ENCODE peak calls at places on chromosomes 12 and 14, in nine cellular contexts. One of them, this sample, is unnamed.

GRCh38 chr14:105091335-105092123 is 26.3 kb upstream of the GPR132 start:
- DNase-seq in SJSA1: peak
- DNase-seq in GM19239: no peak
- DNase-seq in G401: peak
- DNase-seq in stimulated activated CD4-positive, alpha-beta T cell treated with anti-CD3 and anti-CD28 coated beads, Interleukin-1b, Interleukin-23, amount 100 ng/mL, for 1 hour: no peak
- DNase-seq in posterior vena cava: peak
- DNase-seq in aorta: peak
- DNase-seq in substantia nigra: no peak
- DNase-seq in H54: peak
- DNase-seq in this sample: peak

GRCh38 chr14:103072595-103073366 is 11.2 kb upstream of the LBHD2 start:
- DNase-seq in SJSA1: no peak
- DNase-seq in GM19239: no peak
- DNase-seq in G401: no peak
- DNase-seq in stimulated activated CD4-positive, alpha-beta T cell treated with anti-CD3 and anti-CD28 coated beads, Interleukin-1b, Interleukin-23, amount 100 ng/mL, for 1 hour: no peak
- DNase-seq in posterior vena cava: peak
- DNase-seq in aorta: no peak
- DNase-seq in substantia nigra: no peak
- DNase-seq in H54: no peak
- DNase-seq in this sample: peak

GRCh38 chr14:60327447-60328331 is 78.7 kb downstream of the PPM1A start:
- DNase-seq in SJSA1: no peak
- DNase-seq in GM19239: peak
- DNase-seq in G401: peak
- DNase-seq in stimulated activated CD4-positive, alpha-beta T cell treated with anti-CD3 and anti-CD28 coated beads, Interleukin-1b, Interleukin-23, amount 100 ng/mL, for 1 hour: peak
- DNase-seq in posterior vena cava: no peak
- DNase-seq in aorta: no peak
- DNase-seq in substantia nigra: no peak
- DNase-seq in H54: no peak
- DNase-seq in this sample: no peak

GRCh38 chr12:119176267-119177055 is 2.3 kb upstream of the HSPB8 start:
- DNase-seq in SJSA1: peak
- DNase-seq in GM19239: no peak
- DNase-seq in G401: no peak
- DNase-seq in stimulated activated CD4-positive, alpha-beta T cell treated with anti-CD3 and anti-CD28 coated beads, Interleukin-1b, Interleukin-23, amount 100 ng/mL, for 1 hour: no peak
- DNase-seq in posterior vena cava: peak
- DNase-seq in aorta: peak
- DNase-seq in substantia nigra: peak
- DNase-seq in H54: peak
- DNase-seq in this sample: peak

GRCh38 chr14:32635103-32635719 is 303.5 kb upstream of the NPAS3 start:
- DNase-seq in SJSA1: no peak
- DNase-seq in GM19239: no peak
- DNase-seq in G401: no peak
- DNase-seq in stimulated activated CD4-positive, alpha-beta T cell treated with anti-CD3 and anti-CD28 coated beads, Interleukin-1b, Interleukin-23, amount 100 ng/mL, for 1 hour: no peak
- DNase-seq in posterior vena cava: no peak
- DNase-seq in aorta: no peak
- DNase-seq in substantia nigra: no peak
- DNase-seq in H54: no peak
- DNase-seq in this sample: peak

GRCh38 chr12:40106655-40107054 is 774 bp upstream of the SLC2A13 start:
- DNase-seq in SJSA1: no peak
- DNase-seq in GM19239: no peak
- DNase-seq in G401: no peak
- DNase-seq in stimulated activated CD4-positive, alpha-beta T cell treated with anti-CD3 and anti-CD28 coated beads, Interleukin-1b, Interleukin-23, amount 100 ng/mL, for 1 hour: no peak
- DNase-seq in posterior vena cava: no peak
- DNase-seq in aorta: no peak
- DNase-seq in substantia nigra: no peak
- DNase-seq in H54: no peak
- DNase-seq in this sample: no peak

GRCh38 chr12:125804660-125805059 is 739.4 kb downstream of the AACS start:
- DNase-seq in SJSA1: no peak
- DNase-seq in GM19239: no peak
- DNase-seq in G401: no peak
- DNase-seq in stimulated activated CD4-positive, alpha-beta T cell treated with anti-CD3 and anti-CD28 coated beads, Interleukin-1b, Interleukin-23, amount 100 ng/mL, for 1 hour: no peak
- DNase-seq in posterior vena cava: no peak
- DNase-seq in aorta: no peak
- DNase-seq in substantia nigra: no peak
- DNase-seq in H54: no peak
- DNase-seq in this sample: no peak

GRCh38 chr14:45359766-45360165 is 106.8 kb upstream of the MIS18BP1 start:
- DNase-seq in SJSA1: no peak
- DNase-seq in GM19239: no peak
- DNase-seq in G401: no peak
- DNase-seq in stimulated activated CD4-positive, alpha-beta T cell treated with anti-CD3 and anti-CD28 coated beads, Interleukin-1b, Interleukin-23, amount 100 ng/mL, for 1 hour: no peak
- DNase-seq in posterior vena cava: no peak
- DNase-seq in aorta: no peak
- DNase-seq in substantia nigra: no peak
- DNase-seq in H54: no peak
- DNase-seq in this sample: peak

GRCh38 chr14:24297190-24297964 is 2.2 kb downstream of the DHRS1 start:
- DNase-seq in SJSA1: no peak
- DNase-seq in GM19239: no peak
- DNase-seq in G401: peak
- DNase-seq in stimulated activated CD4-positive, alpha-beta T cell treated with anti-CD3 and anti-CD28 coated beads, Interleukin-1b, Interleukin-23, amount 100 ng/mL, for 1 hour: no peak
- DNase-seq in posterior vena cava: no peak
- DNase-seq in aorta: no peak
- DNase-seq in substantia nigra: no peak
- DNase-seq in H54: no peak
- DNase-seq in this sample: peak

GRCh38 chr12:113292547-113292946 is 42.4 kb downstream of the SLC8B1 start:
- DNase-seq in SJSA1: no peak
- DNase-seq in GM19239: no peak
- DNase-seq in G401: no peak
- DNase-seq in stimulated activated CD4-positive, alpha-beta T cell treated with anti-CD3 and anti-CD28 coated beads, Interleukin-1b, Interleukin-23, amount 100 ng/mL, for 1 hour: no peak
- DNase-seq in posterior vena cava: no peak
- DNase-seq in aorta: no peak
- DNase-seq in substantia nigra: no peak
- DNase-seq in H54: no peak
- DNase-seq in this sample: no peak

GRCh38 chr12:124344526-124344925 is 49.6 kb downstream of the RFLNA start:
- DNase-seq in SJSA1: no peak
- DNase-seq in GM19239: no peak
- DNase-seq in G401: no peak
- DNase-seq in stimulated activated CD4-positive, alpha-beta T cell treated with anti-CD3 and anti-CD28 coated beads, Interleukin-1b, Interleukin-23, amount 100 ng/mL, for 1 hour: no peak
- DNase-seq in posterior vena cava: no peak
- DNase-seq in aorta: no peak
- DNase-seq in substantia nigra: no peak
- DNase-seq in H54: no peak
- DNase-seq in this sample: no peak

GRCh38 chr14:83992857-83993256 is 1537.1 kb upstream of the FLRT2 start:
- DNase-seq in SJSA1: no peak
- DNase-seq in GM19239: no peak
- DNase-seq in G401: no peak
- DNase-seq in stimulated activated CD4-positive, alpha-beta T cell treated with anti-CD3 and anti-CD28 coated beads, Interleukin-1b, Interleukin-23, amount 100 ng/mL, for 1 hour: no peak
- DNase-seq in posterior vena cava: no peak
- DNase-seq in aorta: no peak
- DNase-seq in substantia nigra: no peak
- DNase-seq in H54: no peak
- DNase-seq in this sample: no peak

GRCh38 chr12:76762556-76762955 is 1.4 kb upstream of the ZDHHC17 start:
- DNase-seq in SJSA1: no peak
- DNase-seq in GM19239: no peak
- DNase-seq in G401: no peak
- DNase-seq in stimulated activated CD4-positive, alpha-beta T cell treated with anti-CD3 and anti-CD28 coated beads, Interleukin-1b, Interleukin-23, amount 100 ng/mL, for 1 hour: no peak
- DNase-seq in posterior vena cava: no peak
- DNase-seq in aorta: no peak
- DNase-seq in substantia nigra: no peak
- DNase-seq in H54: no peak
- DNase-seq in this sample: no peak

GRCh38 chr12:117035287-117035686 is 63.9 kb downstream of the TESC start:
- DNase-seq in SJSA1: no peak
- DNase-seq in GM19239: no peak
- DNase-seq in G401: no peak
- DNase-seq in stimulated activated CD4-positive, alpha-beta T cell treated with anti-CD3 and anti-CD28 coated beads, Interleukin-1b, Interleukin-23, amount 100 ng/mL, for 1 hour: no peak
- DNase-seq in posterior vena cava: peak
- DNase-seq in aorta: peak
- DNase-seq in substantia nigra: no peak
- DNase-seq in H54: no peak
- DNase-seq in this sample: no peak

GRCh38 chr12:19848426-19848825 is 409.1 kb downstream of the AEBP2 start:
- DNase-seq in SJSA1: no peak
- DNase-seq in GM19239: no peak
- DNase-seq in G401: no peak
- DNase-seq in stimulated activated CD4-positive, alpha-beta T cell treated with anti-CD3 and anti-CD28 coated beads, Interleukin-1b, Interleukin-23, amount 100 ng/mL, for 1 hour: no peak
- DNase-seq in posterior vena cava: no peak
- DNase-seq in aorta: no peak
- DNase-seq in substantia nigra: no peak
- DNase-seq in H54: no peak
- DNase-seq in this sample: no peak

GRCh38 chr14:66311935-66312334 is 174.2 kb upstream of the CCDC196 start:
- DNase-seq in SJSA1: no peak
- DNase-seq in GM19239: no peak
- DNase-seq in G401: peak
- DNase-seq in stimulated activated CD4-positive, alpha-beta T cell treated with anti-CD3 and anti-CD28 coated beads, Interleukin-1b, Interleukin-23, amount 100 ng/mL, for 1 hour: no peak
- DNase-seq in posterior vena cava: no peak
- DNase-seq in aorta: no peak
- DNase-seq in substantia nigra: no peak
- DNase-seq in H54: no peak
- DNase-seq in this sample: no peak

GRCh38 chr14:31951638-31951964 is 125.5 kb upstream of the ARHGAP5 start:
- DNase-seq in SJSA1: no peak
- DNase-seq in GM19239: no peak
- DNase-seq in G401: no peak
- DNase-seq in stimulated activated CD4-positive, alpha-beta T cell treated with anti-CD3 and anti-CD28 coated beads, Interleukin-1b, Interleukin-23, amount 100 ng/mL, for 1 hour: no peak
- DNase-seq in posterior vena cava: no peak
- DNase-seq in aorta: no peak
- DNase-seq in substantia nigra: no peak
- DNase-seq in H54: no peak
- DNase-seq in this sample: no peak

GRCh38 chr12:65649126-65649525 is 175.2 kb upstream of the HMGA2 start:
- DNase-seq in SJSA1: peak
- DNase-seq in GM19239: no peak
- DNase-seq in G401: no peak
- DNase-seq in stimulated activated CD4-positive, alpha-beta T cell treated with anti-CD3 and anti-CD28 coated beads, Interleukin-1b, Interleukin-23, amount 100 ng/mL, for 1 hour: no peak
- DNase-seq in posterior vena cava: no peak
- DNase-seq in aorta: no peak
- DNase-seq in substantia nigra: no peak
- DNase-seq in H54: peak
- DNase-seq in this sample: peak

GRCh38 chr14:104437703-104438102 is 141.9 kb upstream of the C14orf180 start:
- DNase-seq in SJSA1: no peak
- DNase-seq in GM19239: no peak
- DNase-seq in G401: no peak
- DNase-seq in stimulated activated CD4-positive, alpha-beta T cell treated with anti-CD3 and anti-CD28 coated beads, Interleukin-1b, Interleukin-23, amount 100 ng/mL, for 1 hour: no peak
- DNase-seq in posterior vena cava: peak
- DNase-seq in aorta: peak
- DNase-seq in substantia nigra: no peak
- DNase-seq in H54: no peak
- DNase-seq in this sample: no peak

GRCh38 chr12:116672010-116672409 is 65.9 kb downstream of the SPRING1 start:
- DNase-seq in SJSA1: no peak
- DNase-seq in GM19239: no peak
- DNase-seq in G401: no peak
- DNase-seq in stimulated activated CD4-positive, alpha-beta T cell treated with anti-CD3 and anti-CD28 coated beads, Interleukin-1b, Interleukin-23, amount 100 ng/mL, for 1 hour: no peak
- DNase-seq in posterior vena cava: no peak
- DNase-seq in aorta: no peak
- DNase-seq in substantia nigra: no peak
- DNase-seq in H54: no peak
- DNase-seq in this sample: no peak

GRCh38 chr14:67515386-67516079 is 17.6 kb upstream of the PLEKHH1 start:
- DNase-seq in SJSA1: no peak
- DNase-seq in GM19239: peak
- DNase-seq in G401: peak
- DNase-seq in stimulated activated CD4-positive, alpha-beta T cell treated with anti-CD3 and anti-CD28 coated beads, Interleukin-1b, Interleukin-23, amount 100 ng/mL, for 1 hour: no peak
- DNase-seq in posterior vena cava: no peak
- DNase-seq in aorta: no peak
- DNase-seq in substantia nigra: no peak
- DNase-seq in H54: peak
- DNase-seq in this sample: no peak